ENCODE peak calls at places on chromosomes 4 and X, in five cellular contexts. U is IMR-90, B is trophoblast cell, W is neuronal stem cell, K is mesenchymal stem cell. P is an unnamed sample.
A peak's percentile ranks its signal among the peaks of the same experiment; 100 is the strongest.

GRCh38 chr4:77917075-77917474 is 54.4 kb downstream of the MRPL1 start:
- DNase-seq in U (no peak), K (no peak), W (no peak), B (no peak), P (no peak)

GRCh38 chr4:56104188-56104587 is 155.4 kb downstream of the CEP135 start:
- DNase-seq in U (no peak), W (no peak), B (no peak), K (no peak), P (no peak)

GRCh38 chr4:154807042-154807630 is 26.1 kb downstream of the RBM46 start:
- DNase-seq in B (peak; percentile 54), W (no peak), K (peak; percentile 15), U (peak; percentile 54), P (peak; percentile 22)

GRCh38 chr4:182913621-182914020 is 3.6 kb downstream of the DCTD start:
- DNase-seq in K (no peak), U (no peak), B (peak; percentile 86), W (no peak), P (peak; percentile 80)

GRCh38 chrX:11215191-11215921 is 77.9 kb upstream of the AMELX start:
- DNase-seq in W (no peak), U (no peak), B (peak; percentile 16), K (no peak), P (peak; percentile 25)

GRCh38 chr4:6746721-6747689 is 31.0 kb downstream of the BLOC1S4 start:
- DNase-seq in B (no peak), U (no peak), W (no peak), K (no peak), P (no peak)

GRCh38 chr4:53816561-53816960 is 225.3 kb upstream of the LNX1 start:
- DNase-seq in W (no peak), U (peak; percentile 25), K (peak; percentile 43), B (no peak), P (no peak)

GRCh38 chrX:65601530-65602281 is 65.7 kb upstream of the MSN start:
- DNase-seq in W (no peak), K (peak; percentile 89), B (peak; percentile 5), U (peak; percentile 88), P (peak; percentile 33)

GRCh38 chrX:101357166-101357795 is 8.7 kb upstream of the TIMM8A start:
- DNase-seq in K (peak; percentile 28), B (peak; percentile 46), W (no peak), U (peak; percentile 12), P (peak; percentile 29)

GRCh38 chr4:149987330-149987751 is 90.9 kb upstream of the DCLK2 start:
- DNase-seq in B (no peak), K (peak; percentile 81), U (no peak), W (no peak), P (no peak)

GRCh38 chrX:95539041-95539440 is 1145.6 kb upstream of the DIAPH2 start:
- DNase-seq in K (no peak), U (no peak), B (no peak), W (peak; percentile 1), P (peak; percentile 74)

GRCh38 chrX:107154787-107155620 is 36.4 kb upstream of the RBM41 start:
- DNase-seq in W (no peak), U (peak; percentile 9), B (no peak), K (peak; percentile 38), P (peak; percentile 6)

GRCh38 chrX:40175416-40176255 is 77.9 kb upstream of the BCOR start:
- DNase-seq in W (no peak), U (no peak), B (peak; percentile 72), K (peak; percentile 82), P (peak; percentile 71)

GRCh38 chrX:40173662-40174593 is 76.2 kb upstream of the BCOR start:
- DNase-seq in W (no peak), U (no peak), K (peak; percentile 92), B (peak; percentile 90), P (peak; percentile 40)

GRCh38 chrX:40172980-40173661 is 75.4 kb upstream of the BCOR start:
- DNase-seq in K (peak; percentile 22), W (no peak), U (no peak), B (no peak), P (no peak)

GRCh38 chrX:40176256-40176978 is 78.7 kb upstream of the BCOR start:
- DNase-seq in K (peak; percentile 52), U (no peak), B (peak; percentile 36), W (no peak), P (peak; percentile 21)

GRCh38 chrX:40174594-40175415 is 77.0 kb upstream of the BCOR start:
- DNase-seq in B (peak; percentile 57), U (no peak), W (no peak), K (peak; percentile 82), P (peak; percentile 69)
- H2BK5ac ChIP-seq in B (no peak overlapping the region), U (no peak overlapping the region), W (no peak overlapping the region), K (peak overlapping the region; percentile 57), P (no peak overlapping the region)

DNA sequence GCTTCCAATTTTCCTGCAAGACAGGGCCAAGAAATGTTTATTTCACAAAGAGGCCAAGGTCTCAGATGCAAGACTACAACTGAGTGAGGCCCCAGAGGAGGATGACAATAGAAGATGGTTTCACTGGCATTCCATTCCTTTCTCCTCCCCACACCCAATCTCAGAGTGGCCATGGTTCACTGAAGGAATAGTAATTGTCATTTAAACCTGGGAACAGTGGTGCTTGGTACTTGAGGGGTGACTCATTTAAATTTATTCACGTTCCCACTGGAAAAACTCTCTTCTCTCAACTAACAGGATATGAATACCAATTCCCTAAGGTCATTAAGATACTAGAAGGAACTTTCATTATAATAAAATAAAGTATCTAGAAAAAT is 35.3 kb upstream of the CXCL8 start:
- DNase-seq in U (peak; percentile 81), W (no peak), B (no peak), K (peak; percentile 81), P (peak; percentile 40)
- H2BK5ac ChIP-seq in U (peak overlapping the region; percentile 63), W (no peak overlapping the region), B (no peak overlapping the region), K (peak overlapping the region; percentile 50), P (no peak overlapping the region)

GRCh38 chrX:117751155-117751554 is 365.5 kb downstream of the KLHL13 start:
- DNase-seq in K (no peak), W (no peak), B (no peak), U (no peak), P (no peak)

GRCh38 chrX:117752745-117753144 is 363.9 kb downstream of the KLHL13 start:
- DNase-seq in W (no peak), K (no peak), U (no peak), B (no peak), P (no peak)
- H2BK5ac ChIP-seq in W (no peak overlapping the region), K (no peak overlapping the region), U (no peak overlapping the region), B (no peak overlapping the region), P (no peak overlapping the region)

GRCh38 chr4:152668338-152668964 is 11.3 kb downstream of the TMEM154 start:
- DNase-seq in B (no peak), W (no peak), U (no peak), K (no peak), P (no peak)

GRCh38 chr4:152663203-152664066 is 16.4 kb downstream of the TMEM154 start:
- DNase-seq in U (no peak), W (no peak), B (peak; percentile 62), K (peak; percentile 65), P (no peak)

GRCh38 chr4:152665691-152666410 is 13.9 kb downstream of the TMEM154 start:
- DNase-seq in W (no peak), U (no peak), B (no peak), K (no peak), P (no peak)

GRCh38 chr4:152667781-152668180 is 12.0 kb downstream of the TMEM154 start:
- DNase-seq in U (no peak), W (no peak), B (no peak), K (no peak), P (no peak)

GRCh38 chr4:152666946-152667345 is 12.9 kb downstream of the TMEM154 start:
- DNase-seq in K (no peak), B (no peak), U (no peak), W (no peak), P (no peak)
- H2BK5ac ChIP-seq in K (no peak overlapping the region), B (no peak overlapping the region), U (no peak overlapping the region), W (no peak overlapping the region), P (no peak overlapping the region)